ENCODE peak calls at places on chromosome 11, in five cellular contexts. I, L, A, O and P are unnamed samples.

GRCh38 chr11:95984035-95984434 is 60.1 kb upstream of the MTMR2 start:
- DNase-seq in I (no peak), L (no peak), A (no peak), O (no peak), P (no peak)

GRCh38 chr11:83827940-83828554 is 541.9 kb upstream of the CCDC90B start:
- DNase-seq in I (peak; percentile 59), L (no peak), A (no peak), O (no peak), P (peak; percentile 67)

GRCh38 chr11:396948-397548 is 3.0 kb downstream of the PKP3 start:
- DNase-seq in I (peak; percentile 58), L (no peak), A (peak; percentile 72), O (peak; percentile 58), P (peak; percentile 66)

GRCh38 chr11:1192741-1193325 is 30.0 kb upstream of the MUC5B start:
- DNase-seq in I (no peak), L (no peak), A (no peak), O (peak; percentile 15), P (no peak)

GRCh38 chr11:76674517-76675400 is 4.2 kb upstream of the LRRC32 start:
- DNase-seq in I (no peak), L (no peak), A (no peak), O (no peak), P (no peak)

GRCh38 chr11:74634537-74634936 is 42.2 kb downstream of the POLD3 start:
- DNase-seq in I (peak; percentile 43), L (no peak), A (no peak), O (no peak), P (peak; percentile 65)

GRCh38 chr11:80365315-80365714 is 924.5 kb upstream of the TENM4 start:
- DNase-seq in I (peak; percentile 27), L (no peak), A (no peak), O (no peak), P (no peak)

GRCh38 chr11:69057236-69057635 is 8.5 kb downstream of the TPCN2 start:
- DNase-seq in I (no peak), L (no peak), A (no peak), O (no peak), P (no peak)

GRCh38 chr11:35174666-35175065 is 35.7 kb downstream of the CD44 start:
- DNase-seq in I (peak; percentile 84), L (no peak), A (no peak), O (no peak), P (peak; percentile 85)

GRCh38 chr11:130550160-130550559 is 101.7 kb downstream of the ADAMTS15 start:
- DNase-seq in I (no peak), L (no peak), A (no peak), O (no peak), P (no peak)

GRCh38 chr11:32006799-32007388 is 84.0 kb upstream of the RCN1 start:
- DNase-seq in I (peak; percentile 55), L (peak; percentile 27), A (no peak), O (no peak), P (peak; percentile 59)
- TF ChIP-seq CTCF in I (peak; percentile 69), L (peak; percentile 33), A (peak; percentile 32), O (peak; percentile 54), P (peak; percentile 78)

GRCh38 chr11:32071811-32072210 is 19.1 kb upstream of the RCN1 start:
- DNase-seq in I (peak; percentile 46), L (peak; percentile 42), A (no peak), O (no peak), P (peak; percentile 70)
- TF ChIP-seq CTCF in I (peak; percentile 59), L (peak; percentile 48), A (no peak), O (peak; percentile 26), P (peak; percentile 70)

GRCh38 chr11:85694385-85694980 is 8.5 kb upstream of the CCDC89 start:
- DNase-seq in I (peak; percentile 81), L (no peak), A (no peak), O (no peak), P (peak; percentile 59)
- TF ChIP-seq CTCF in I (no peak), L (no peak), A (peak; percentile 88), O (peak; percentile 44), P (peak; percentile 59)

GRCh38 chr11:31834237-31834636 is 23.1 kb upstream of the PAX6 start:
- DNase-seq in I (no peak), L (no peak), A (no peak), O (no peak), P (no peak)
- TF ChIP-seq CTCF in I (no peak), L (no peak), A (no peak), O (no peak), P (no peak)

DNA sequence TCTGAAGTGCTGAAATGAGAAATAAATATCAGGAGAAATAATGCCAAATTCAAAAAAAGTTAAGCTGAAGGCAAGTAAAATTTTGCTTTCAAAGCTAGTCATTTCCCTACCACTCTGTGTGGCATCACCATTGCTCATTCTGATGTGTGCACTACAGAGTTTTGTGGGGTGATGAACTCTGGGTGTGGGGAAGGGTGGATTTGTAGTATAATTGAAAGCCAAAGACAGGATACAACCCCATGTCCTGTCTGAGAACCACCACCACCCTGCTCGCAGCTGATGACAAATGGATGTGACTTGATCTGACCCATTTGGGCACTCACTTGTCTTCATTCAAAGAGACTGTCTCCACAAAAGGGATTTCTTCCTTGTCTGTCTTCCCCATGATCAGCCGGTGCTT is 19.3 kb upstream of the TMEM9B start:
- DNase-seq in I (no peak), L (no peak), A (no peak), O (no peak), P (no peak)
- TF ChIP-seq CTCF in I (no peak), L (no peak), A (no peak), O (no peak), P (no peak)

GRCh38 chr11:119284344-119285157 is 32.4 kb downstream of the MCAM start:
- DNase-seq in I (peak; percentile 63), L (no peak), A (no peak), O (no peak), P (peak; percentile 55)
- TF ChIP-seq CTCF in I (peak; percentile 27), L (no peak), A (peak; percentile 59), O (peak; percentile 44), P (peak; percentile 48)

DNA sequence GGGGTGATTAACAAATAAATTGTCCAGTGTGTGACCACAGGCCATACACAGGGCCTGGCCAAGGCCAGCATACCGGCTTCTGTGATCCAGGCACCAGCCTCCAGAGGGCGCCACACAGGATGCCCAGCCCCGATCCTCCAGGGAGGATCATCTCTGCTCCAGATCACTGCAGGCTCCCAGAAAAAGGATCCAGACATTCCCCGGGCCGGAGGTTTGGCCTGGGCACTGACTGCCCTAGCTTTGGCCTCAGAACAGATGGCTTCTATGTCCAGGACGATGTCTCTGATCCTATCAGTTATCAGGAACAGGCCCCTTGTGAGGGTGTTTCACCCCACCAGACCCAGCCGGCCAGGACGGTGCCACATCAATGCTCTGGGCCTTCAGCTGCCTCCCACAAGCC is 74.5 kb upstream of the LMO1 start:
- DNase-seq in I (peak; percentile 19), L (peak; percentile 83), A (no peak), O (peak; percentile 72), P (peak; percentile 19)
- TF ChIP-seq CTCF in I (peak; percentile 56), L (peak; percentile 71), A (peak; percentile 14), O (peak; percentile 61), P (peak; percentile 84)

DNA sequence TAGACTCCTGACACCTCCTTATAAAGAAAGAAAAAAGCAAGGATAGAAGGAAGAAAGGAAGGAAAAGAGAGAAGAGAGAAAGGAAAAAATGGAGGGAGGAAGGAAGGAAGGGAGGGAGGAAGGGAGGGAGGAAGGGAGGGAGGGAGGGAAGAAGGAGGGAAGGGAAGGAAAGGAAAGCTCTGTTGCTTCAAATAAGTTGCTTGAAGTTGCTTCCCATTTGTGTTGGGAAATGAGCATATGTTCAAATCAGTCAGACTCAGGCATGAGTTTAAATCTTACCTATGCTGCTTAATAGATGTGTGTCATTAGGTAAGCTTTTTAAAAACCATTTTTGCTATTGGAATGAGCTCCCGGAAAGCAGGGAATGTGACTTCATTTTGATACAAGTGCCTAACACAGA is 6.6 kb upstream of the GAS2 start:
- DNase-seq in I (no peak), L (no peak), A (no peak), O (no peak), P (no peak)
- TF ChIP-seq CTCF in I (no peak), L (no peak), A (no peak), O (no peak), P (no peak)